ENCODE peak calls at places on chromosomes 4 and X, in nine cellular contexts. One of them, this sample, is unnamed.

GRCh38 chrX:40612511-40612910 is 10.7 kb upstream of the MPC1L start:
- DNase-seq in astrocyte: no peak
- DNase-seq in HT1080: no peak
- DNase-seq in SK-N-SH: no peak
- DNase-seq in EH: no peak
- DNase-seq in Caki2: no peak
- DNase-seq in H9: no peak
- DNase-seq in occipital lobe: no peak
- DNase-seq in GF-D8: no peak
- DNase-seq in this sample: no peak

GRCh38 chrX:105822138-105823091 is at the start of gene NRK:
- DNase-seq in H9: peak
- DNase-seq in occipital lobe: no peak
- DNase-seq in Caki2: no peak
- DNase-seq in astrocyte: peak
- DNase-seq in SK-N-SH: peak
- DNase-seq in EH: no peak
- DNase-seq in GF-D8: no peak
- DNase-seq in HT1080: no peak
- DNase-seq in this sample: no peak

GRCh38 chr4:148903388-148903787 is 461.2 kb upstream of the NR3C2 start:
- DNase-seq in GF-D8: no peak
- DNase-seq in H9: no peak
- DNase-seq in SK-N-SH: no peak
- DNase-seq in EH: no peak
- DNase-seq in HT1080: no peak
- DNase-seq in astrocyte: no peak
- DNase-seq in Caki2: no peak
- DNase-seq in occipital lobe: no peak
- DNase-seq in this sample: no peak

GRCh38 chr4:77581724-77582123 is 23.9 kb upstream of the CXCL13 start:
- DNase-seq in SK-N-SH: no peak
- DNase-seq in H9: no peak
- DNase-seq in Caki2: no peak
- DNase-seq in GF-D8: no peak
- DNase-seq in EH: no peak
- DNase-seq in occipital lobe: no peak
- DNase-seq in HT1080: no peak
- DNase-seq in astrocyte: no peak
- DNase-seq in this sample: peak

GRCh38 chr4:161564230-161564834 is 599.5 kb downstream of the FSTL5 start:
- DNase-seq in HT1080: no peak
- DNase-seq in H9: no peak
- DNase-seq in EH: peak
- DNase-seq in Caki2: no peak
- DNase-seq in astrocyte: no peak
- DNase-seq in SK-N-SH: no peak
- DNase-seq in GF-D8: no peak
- DNase-seq in occipital lobe: no peak
- DNase-seq in this sample: no peak

GRCh38 chrX:149539283-149540132 is 1.3 kb upstream of the EOLA1 start:
- DNase-seq in SK-N-SH: peak
- DNase-seq in HT1080: peak
- DNase-seq in occipital lobe: peak
- DNase-seq in astrocyte: peak
- DNase-seq in EH: peak
- DNase-seq in H9: peak
- DNase-seq in GF-D8: peak
- DNase-seq in Caki2: peak
- DNase-seq in this sample: peak

GRCh38 chr4:43277003-43277402 is 384.5 kb downstream of the GRXCR1 start:
- DNase-seq in HT1080: peak
- DNase-seq in Caki2: no peak
- DNase-seq in SK-N-SH: no peak
- DNase-seq in GF-D8: no peak
- DNase-seq in occipital lobe: no peak
- DNase-seq in H9: no peak
- DNase-seq in astrocyte: peak
- DNase-seq in EH: no peak
- DNase-seq in this sample: peak

GRCh38 chr4:183903021-183903760 is 1.9 kb upstream of the STOX2 start:
- DNase-seq in occipital lobe: no peak
- DNase-seq in GF-D8: no peak
- DNase-seq in astrocyte: no peak
- DNase-seq in EH: no peak
- DNase-seq in HT1080: no peak
- DNase-seq in SK-N-SH: no peak
- DNase-seq in H9: no peak
- DNase-seq in Caki2: no peak
- DNase-seq in this sample: no peak

GRCh38 chr4:164937576-164938270 is 39.7 kb downstream of the TRIM61 start:
- DNase-seq in Caki2: no peak
- DNase-seq in GF-D8: no peak
- DNase-seq in HT1080: no peak
- DNase-seq in EH: peak
- DNase-seq in occipital lobe: no peak
- DNase-seq in SK-N-SH: no peak
- DNase-seq in H9: peak
- DNase-seq in astrocyte: no peak
- DNase-seq in this sample: peak

GRCh38 chr4:57159866-57160265 is 49.7 kb upstream of the IGFBP7 start:
- DNase-seq in SK-N-SH: no peak
- DNase-seq in GF-D8: no peak
- DNase-seq in HT1080: no peak
- DNase-seq in astrocyte: no peak
- DNase-seq in occipital lobe: no peak
- DNase-seq in Caki2: no peak
- DNase-seq in H9: no peak
- DNase-seq in EH: peak
- DNase-seq in this sample: peak

GRCh38 chr4:105399535-105400161 is 74.2 kb downstream of the PPA2 start:
- DNase-seq in SK-N-SH: no peak
- DNase-seq in GF-D8: no peak
- DNase-seq in HT1080: peak
- DNase-seq in H9: no peak
- DNase-seq in EH: peak
- DNase-seq in astrocyte: peak
- DNase-seq in Caki2: peak
- DNase-seq in occipital lobe: no peak
- DNase-seq in this sample: peak